ENCODE peak calls at places on chromosome 2, in five cellular contexts. D, P, X, W and O are unnamed samples.

GRCh38 chr2:27049422-27050280 is 1.8 kb upstream of the AGBL5 start:
- DNase-seq in X (peak; percentile 10), D (peak; percentile 47), W (no peak), P (no peak), O (no peak)

GRCh38 chr2:237743561-237744269 is 54.9 kb upstream of the RBM44 start:
- DNase-seq in W (peak; percentile 38), D (no peak), X (no peak), P (no peak), O (peak; percentile 44)

GRCh38 chr2:62321370-62321769 is 125.5 kb downstream of the B3GNT2 start:
- DNase-seq in X (no peak), P (no peak), D (no peak), W (no peak), O (no peak)

GRCh38 chr2:107992069-107992468 is 5.7 kb downstream of the SLC5A7 start:
- DNase-seq in X (no peak), W (no peak), D (no peak), P (no peak), O (no peak)

GRCh38 chr2:138016703-138017102 is 52.4 kb downstream of the HNMT start:
- DNase-seq in P (no peak), D (no peak), W (no peak), X (no peak), O (no peak)

GRCh38 chr2:241803387-241804325 is 5.3 kb upstream of the NEU4 start:
- DNase-seq in X (no peak), W (peak; percentile 44), P (no peak), D (peak; percentile 85), O (peak; percentile 60)

GRCh38 chr2:42547014-42547413 is 21.4 kb upstream of the MTA3 start:
- DNase-seq in W (no peak), P (no peak), D (no peak), X (no peak), O (no peak)

GRCh38 chr2:2147024-2147900 is 183.8 kb downstream of the MYT1L start:
- DNase-seq in D (no peak), X (no peak), W (no peak), P (no peak), O (no peak)

GRCh38 chr2:240250985-240251847 is 110.8 kb upstream of the OTOS start:
- DNase-seq in W (peak; percentile 82), X (peak; percentile 67), P (peak; percentile 60), D (peak; percentile 98), O (peak; percentile 96)

GRCh38 chr2:225173909-225174308 is 131.6 kb upstream of the DOCK10 start:
- DNase-seq in P (no peak), X (no peak), W (peak; percentile 82), D (no peak), O (no peak)

GRCh38 chr2:147989809-147990403 is 30.6 kb downstream of the ORC4 start:
- DNase-seq in P (peak; percentile 27), X (no peak), W (peak; percentile 81), D (peak; percentile 36), O (peak; percentile 82)

GRCh38 chr2:216499641-216500218 is 1.1 kb downstream of the RPL37A start:
- DNase-seq in P (no peak), X (no peak), D (no peak), W (no peak), O (peak; percentile 40)

GRCh38 chr2:37985333-37985732 is 60.2 kb downstream of the RMDN2 start:
- DNase-seq in D (no peak), X (no peak), P (no peak), W (peak; percentile 85), O (peak; percentile 89)

GRCh38 chr2:135875491-135876065 is 665 bp downstream of the MCM6 start:
- DNase-seq in W (peak; percentile 54), P (peak; percentile 12), D (peak; percentile 67), X (peak; percentile 42), O (peak; percentile 76)

GRCh38 chr2:236568068-236568921 is 1.3 kb upstream of the ACKR3 start:
- DNase-seq in X (no peak), W (no peak), P (no peak), D (peak; percentile 75), O (peak; percentile 54)

GRCh38 chr2:124561486-124561885 is 536.4 kb downstream of the CNTNAP5 start:
- DNase-seq in X (no peak), P (no peak), W (no peak), D (no peak), O (no peak)

GRCh38 chr2:124566518-124566970 is 541.5 kb downstream of the CNTNAP5 start:
- DNase-seq in X (no peak), D (no peak), P (no peak), W (no peak), O (no peak)

GRCh38 chr2:124560592-124561112 is 535.6 kb downstream of the CNTNAP5 start:
- DNase-seq in X (no peak), P (no peak), D (no peak), W (no peak), O (no peak)

GRCh38 chr2:124559236-124559635 is 534.1 kb downstream of the CNTNAP5 start:
- DNase-seq in P (no peak), X (no peak), D (no peak), W (no peak), O (no peak)

GRCh38 chr2:124563415-124563814 is 538.3 kb downstream of the CNTNAP5 start:
- DNase-seq in X (no peak), P (no peak), D (no peak), W (no peak), O (no peak)
- TF ChIP-seq CTCF in X (no peak), P (no peak), D (no peak), W (no peak), O (no peak)

GRCh38 chr2:74079522-74080341 is 68.0 kb downstream of the BOLA3 start:
- DNase-seq in D (no peak), X (no peak), P (no peak), W (no peak), O (no peak)

GRCh38 chr2:74078467-74078866 is 69.2 kb downstream of the BOLA3 start:
- DNase-seq in X (no peak), W (no peak), D (no peak), P (no peak), O (no peak)

GRCh38 chr2:74077636-74078035 is 70.1 kb downstream of the BOLA3 start:
- DNase-seq in D (no peak), P (no peak), W (no peak), X (no peak), O (peak; percentile 23)

GRCh38 chr2:74081030-74081429 is 66.7 kb downstream of the BOLA3 start:
- DNase-seq in D (no peak), W (no peak), P (no peak), X (no peak), O (no peak)

GRCh38 chr2:74080346-74080745 is 67.4 kb downstream of the BOLA3 start:
- DNase-seq in X (no peak), D (no peak), P (no peak), W (peak; percentile 11), O (peak; percentile 27)
- TF ChIP-seq CTCF in X (peak; percentile 8), D (no peak), P (peak; percentile 6), W (peak; percentile 17), O (peak; percentile 45)

GRCh38 chr2:47402805-47403691 is at the start of gene MSH2:
- DNase-seq in D (peak; percentile 96), X (peak; percentile 92), P (peak; percentile 75), W (peak; percentile 88), O (peak; percentile 93)
- TF ChIP-seq CTCF in D (no peak), X (peak; percentile 18), P (no peak), W (no peak), O (no peak)

DNA sequence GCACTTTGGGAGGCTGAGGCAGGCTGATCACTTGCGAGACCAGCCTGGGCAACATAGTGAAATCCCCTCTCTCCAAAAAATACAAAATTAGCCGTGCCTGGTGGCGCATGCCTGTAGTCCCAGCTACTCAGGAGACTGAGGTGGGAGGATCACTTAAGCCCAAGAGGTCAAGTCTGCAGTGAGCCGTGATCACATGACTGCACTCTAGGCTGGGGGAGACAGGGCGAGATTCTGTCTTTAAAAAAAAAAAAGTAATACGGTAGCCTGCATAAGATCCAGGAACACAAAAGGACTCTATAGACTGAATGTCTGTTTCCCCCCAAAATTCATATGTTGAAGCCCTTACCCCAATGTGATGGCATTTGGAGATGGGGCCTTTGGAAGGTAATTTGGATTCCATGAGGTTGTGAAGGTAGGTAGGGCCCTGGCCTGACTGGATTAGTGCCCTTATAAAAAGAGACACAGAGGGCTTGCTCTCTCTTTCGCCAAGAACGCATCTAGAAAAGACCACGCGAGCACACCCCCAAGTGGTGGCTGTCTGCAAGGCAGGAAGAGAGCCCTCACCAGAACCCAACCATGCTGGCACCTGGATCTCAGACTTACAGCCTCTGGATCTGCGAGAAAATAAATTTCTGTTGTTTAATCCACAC is 17.0 kb downstream of the MBOAT2 start:
- DNase-seq in W (no peak), X (no peak), D (no peak), P (no peak), O (no peak)
- TF ChIP-seq CTCF in W (no peak), X (no peak), D (no peak), P (no peak), O (peak; percentile 49)

DNA sequence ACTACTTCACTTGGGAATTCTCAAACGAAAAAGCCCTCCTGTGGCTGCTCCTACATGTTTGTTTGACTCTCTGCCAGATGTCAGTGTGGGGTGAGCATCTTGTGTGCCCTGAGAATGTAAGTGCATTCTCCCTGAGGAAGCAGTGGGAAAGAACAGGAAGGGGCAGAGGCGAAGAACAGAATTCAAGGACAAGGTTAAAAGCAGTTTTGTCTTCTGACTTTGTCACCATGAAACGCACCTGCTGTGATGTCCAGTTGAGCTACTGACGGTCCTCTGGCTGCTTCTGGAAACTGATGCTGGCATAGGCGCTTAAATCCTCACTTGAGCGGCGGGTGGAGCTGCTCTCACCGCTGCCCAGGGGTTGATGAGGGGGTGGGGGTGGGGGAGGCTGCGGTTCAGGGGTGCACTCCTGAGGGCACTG is 4.9 kb downstream of the IRS1 start:
- DNase-seq in W (peak; percentile 77), P (no peak), D (peak; percentile 25), X (peak; percentile 30), O (peak; percentile 86)
- TF ChIP-seq CTCF in W (no peak), P (no peak), D (no peak), X (no peak), O (peak; percentile 25)

DNA sequence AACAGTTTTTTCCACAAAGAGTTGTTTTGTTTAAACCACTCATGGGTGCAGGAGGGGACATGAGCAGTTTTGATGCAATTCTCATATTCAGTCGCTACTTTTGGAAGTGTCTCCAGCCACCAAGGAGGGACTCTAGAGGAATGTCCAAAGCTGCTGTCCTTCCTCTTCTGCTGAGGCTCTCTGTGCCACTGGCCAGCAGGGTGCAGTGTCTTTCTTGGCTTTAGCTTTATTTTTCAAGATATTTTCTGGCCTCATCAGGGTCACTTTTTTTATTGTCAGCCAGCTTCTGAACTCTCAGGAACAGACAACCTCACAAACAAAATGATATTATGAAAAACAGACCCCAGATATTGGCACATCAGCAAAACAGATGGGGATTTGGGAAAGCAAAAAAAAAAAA is 289.3 kb upstream of the ZSWIM2 start:
- DNase-seq in X (no peak), P (no peak), W (peak; percentile 54), D (peak; percentile 43), O (peak; percentile 72)
- TF ChIP-seq CTCF in X (no peak), P (peak; percentile 76), W (peak; percentile 83), D (peak; percentile 32), O (peak; percentile 98)

DNA sequence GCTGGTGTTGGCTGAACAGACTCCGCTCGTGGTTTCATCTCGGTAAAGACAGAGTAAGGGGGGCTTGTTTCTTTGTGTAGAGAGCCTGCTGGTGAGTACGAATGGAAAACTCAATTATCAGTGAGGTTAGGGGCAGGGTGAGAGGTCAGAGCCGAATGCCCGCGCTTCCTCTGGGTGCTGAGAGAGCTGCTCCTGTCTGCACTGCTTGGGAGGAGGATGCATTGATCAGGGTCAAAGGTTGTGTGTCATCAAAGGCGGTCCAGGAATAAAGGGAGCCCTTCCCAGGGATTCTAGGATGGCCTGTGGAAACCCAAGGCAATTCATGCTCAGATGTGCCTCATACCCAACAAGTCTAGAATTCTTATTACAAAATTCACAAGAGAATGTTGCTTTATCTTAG is 143.9 kb downstream of the MYCN start:
- DNase-seq in D (no peak), W (no peak), P (no peak), X (no peak), O (no peak)
- TF ChIP-seq CTCF in D (no peak), W (no peak), P (no peak), X (no peak), O (no peak)